ENCODE peak calls at places on chromosomes 5 and 9, in six cellular contexts. O is A549, I is upper lobe of right lung, Y is globus pallidus, E is kidney tubule cell, Z is NCI-H2171. H is an unnamed sample.

GRCh38 chr9:123375725-123376132 is 19.7 kb downstream of the CRB2 start:
- DNase-seq in O (no peak), I (no peak), Y (no peak), E (peak; percentile 78), Z (no peak), H (no peak)

GRCh38 chr5:103469288-103470065 is 93.1 kb downstream of the NUDT12 start:
- DNase-seq in O (no peak), I (no peak), Y (no peak), E (peak; percentile 41), Z (no peak), H (no peak)

GRCh38 chr5:139574641-139575312 is 13.6 kb downstream of the UBE2D2 start:
- DNase-seq in O (peak; percentile 44), I (no peak), Y (peak; percentile 31), E (no peak), Z (no peak), H (no peak)

GRCh38 chr5:87340716-87341115 is 72.0 kb downstream of the CCNH start:
- DNase-seq in O (no peak), I (no peak), Y (no peak), E (no peak), Z (no peak), H (no peak)

GRCh38 chr5:150801117-150801927 is 22.8 kb downstream of the SMIM3 start:
- DNase-seq in O (peak; percentile 59), I (no peak), Y (peak; percentile 43), E (peak; percentile 70), Z (no peak), H (no peak)

GRCh38 chr5:22899341-22899740 is 46.2 kb upstream of the CDH12 start:
- DNase-seq in O (no peak), I (no peak), Y (no peak), E (no peak), Z (no peak), H (no peak)

GRCh38 chr9:84368593-84368992 is 28.0 kb upstream of the SLC28A3 start:
- DNase-seq in O (no peak), I (no peak), Y (no peak), E (no peak), Z (no peak), H (no peak)

GRCh38 chr9:100426194-100426531 is 780 bp upstream of the MSANTD3 start:
- DNase-seq in O (no peak), I (no peak), Y (no peak), E (no peak), Z (no peak), H (no peak)

GRCh38 chr9:116286287-116286686 is 132.7 kb downstream of the PAPPA start:
- DNase-seq in O (no peak), I (no peak), Y (no peak), E (no peak), Z (no peak), H (no peak)

H was measured in NCI-H524 treated with DMSO at 0.1 percent for 48 hours.